ENCODE peak calls at places on chromosomes 16 and 17, in four cellular contexts. I is GM23248, P is breast epithelium, N is heart left ventricle. K is an unnamed sample. For H3K9me3, the result is how much of the 10 kb centered on the place peaks cover.

GRCh38 chr17:53032861-53033271 is 789.9 kb upstream of the KIF2B start:
- DNase-seq in I (peak), P (no peak), N (no peak), K (no peak)

GRCh38 chr17:78525511-78526160 is 51.6 kb downstream of the DNAH17 start:
- DNase-seq in I (no peak), P (no peak), N (no peak), K (no peak)

GRCh38 chr16:85005278-85006069 is 5.9 kb downstream of the ZDHHC7 start:
- DNase-seq in I (peak), P (no peak), N (no peak), K (peak)

GRCh38 chr17:77210331-77210730 is 69.6 kb downstream of the SEC14L1 start:
- DNase-seq in I (no peak), P (no peak), N (no peak), K (peak)

GRCh38 chr16:56252835-56253234 is 61.5 kb downstream of the GNAO1 start:
- DNase-seq in I (no peak), P (no peak), N (peak), K (peak)

GRCh38 chr17:78644259-78644658 is 67.1 kb upstream of the DNAH17 start:
- DNase-seq in I (no peak), P (no peak), N (no peak), K (no peak)

GRCh38 chr16:16007743-16008111 is 58.3 kb downstream of the ABCC1 start:
- DNase-seq in I (no peak), P (no peak), N (no peak), K (no peak)

GRCh38 chr17:7238418-7239090 is 703 bp downstream of the PHF23 start:
- DNase-seq in I (peak), P (no peak), N (no peak), K (peak)

GRCh38 chr17:74616696-74617095 is 6.8 kb downstream of the CD300E start:
- DNase-seq in I (no peak), P (no peak), N (no peak), K (no peak)

GRCh38 chr17:19867094-19867653 is 562 bp downstream of the ULK2 start:
- DNase-seq in I (peak), P (peak), N (peak), K (peak)

GRCh38 chr16:29943846-29944669 is 17.8 kb upstream of the TMEM219 start:
- DNase-seq in I (peak), P (no peak), N (no peak), K (peak)

GRCh38 chr17:3598078-3598477 is 11.1 kb downstream of the TRPV1 start:
- DNase-seq in I (no peak), P (no peak), N (no peak), K (no peak)

GRCh38 chr16:84486126-84486525 is 18.3 kb downstream of the MEAK7 start:
- DNase-seq in I (no peak), P (peak), N (no peak), K (no peak)

GRCh38 chr16:50602531-50603205 is 54.5 kb downstream of the NKD1 start:
- DNase-seq in I (no peak), P (peak), N (no peak), K (no peak)

GRCh38 chr16:83021049-83021448 is 394.3 kb downstream of the CDH13 start:
- DNase-seq in I (no peak), P (no peak), N (no peak), K (no peak)

GRCh38 chr17:43658890-43659289 is 2.8 kb downstream of the MEOX1 start:
- DNase-seq in I (no peak), P (no peak), N (no peak), K (no peak)

GRCh38 chr17:3927628-3928010 is 11.4 kb upstream of the P2RX1 start:
- DNase-seq in I (no peak), P (no peak), N (no peak), K (no peak)

GRCh38 chr16:47408491-47408890 is 52.4 kb downstream of the ITFG1 start:
- DNase-seq in I (no peak), P (no peak), N (no peak), K (no peak)

GRCh38 chr17:7027335-7027734 is 4.5 kb downstream of the BCL6B start:
- DNase-seq in I (no peak), P (no peak), N (no peak), K (no peak)

GRCh38 chr17:27649929-27650328 is 18.9 kb downstream of the LGALS9 start:
- DNase-seq in I (no peak), P (no peak), N (peak), K (peak)

GRCh38 chr17:38415250-38416194 is 12.7 kb upstream of the ARHGAP23 start:
- DNase-seq in I (peak), P (no peak), N (no peak), K (no peak)

GRCh38 chr16:75193730-75194444 is 13.1 kb downstream of the CTRB2 start:
- DNase-seq in I (no peak), P (peak), N (no peak), K (peak)

GRCh38 chr17:82064433-82065192 is 991 bp downstream of the DUS1L start:
- DNase-seq in I (peak), P (no peak), N (peak), K (no peak)

GRCh38 chr16:23245268-23245667 is 56.8 kb upstream of the SCNN1B start:
- DNase-seq in I (no peak), P (peak), N (peak), K (peak)
- H3K9me3 ChIP-seq in I (under half), P (under half), N (under half), K (under half)

GRCh38 chr17:80613732-80614071 is 69.1 kb downstream of the RPTOR start:
- DNase-seq in I (no peak), P (no peak), N (no peak), K (no peak)
- H3K27ac ChIP-seq in I (no peak), P (no peak), N (no peak), K (no peak)

GRCh38 chr16:88282221-88283041 is 100.3 kb upstream of the ZNF469 start:
- DNase-seq in I (peak), P (no peak), N (no peak), K (no peak)

GRCh38 chr16:88283596-88283995 is 99.2 kb upstream of the ZNF469 start:
- DNase-seq in I (no peak), P (no peak), N (no peak), K (no peak)

GRCh38 chr16:88284626-88285513 is 97.9 kb upstream of the ZNF469 start:
- DNase-seq in I (no peak), P (no peak), N (no peak), K (no peak)

GRCh38 chr16:88285514-88285822 is 97.3 kb upstream of the ZNF469 start:
- DNase-seq in I (no peak), P (no peak), N (no peak), K (no peak)

DNA sequence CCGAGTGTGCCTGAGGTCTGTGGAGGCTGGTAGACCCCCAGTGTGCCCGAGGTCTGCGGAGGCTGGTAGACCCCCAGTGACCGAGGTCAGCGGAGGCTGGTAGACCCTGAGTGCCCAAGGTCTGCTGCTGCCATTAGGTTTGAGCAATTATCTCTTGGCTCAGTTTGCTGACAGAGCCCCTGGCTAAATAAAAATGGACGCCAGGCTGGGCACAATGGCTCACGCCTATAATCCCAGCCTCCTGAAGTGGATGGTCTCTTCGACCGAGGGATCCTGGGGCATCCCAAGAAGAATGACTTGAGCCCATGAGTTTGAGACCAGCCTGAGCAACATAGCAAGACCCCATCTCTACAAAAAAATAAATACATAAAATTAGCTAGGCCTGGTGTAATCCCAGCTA is 98.7 kb upstream of the ZNF469 start:
- DNase-seq in I (no peak), P (no peak), N (no peak), K (no peak)
- H3K9me3 ChIP-seq in I (under half), P (under half), N (under half), K (under half)

GRCh38 chr16:68993885-68994284 is 111.6 kb upstream of the HAS3 start:
- DNase-seq in I (peak), P (no peak), N (no peak), K (no peak)
- H3K27ac ChIP-seq in I (peak), P (peak), N (no peak), K (no peak)

GRCh38 chr16:35561346-35561745 is 2101.9 kb downstream of the TP53TG3F start:
- DNase-seq in I (no peak), P (no peak), N (no peak), K (no peak)
- H3K9me3 ChIP-seq in I (under half), P (under half), N (under half), K (under half)

GRCh38 chr17:1150863-1151685 is 28.7 kb downstream of the ABR start:
- DNase-seq in I (no peak), P (no peak), N (no peak), K (no peak)
- H3K27ac ChIP-seq in I (no peak), P (no peak), N (no peak), K (no peak)